ENCODE peak calls at places on chromosomes 5 and 9, in four cellular contexts. E, T, H and J are unnamed samples. For H3K79me2, the result is how much of the 10 kb centered on the place peaks cover.

GRCh38 chr5:146027746-146028145 is 77.6 kb downstream of the PLAC8L1 start:
- DNase-seq in E (peak), T (no peak), H (no peak), J (no peak)

GRCh38 chr9:122912964-122913673 is at the start of gene ZBTB6:
- DNase-seq in E (peak), T (peak), H (peak), J (peak)

GRCh38 chr5:134127376-134127861 is 12.9 kb downstream of the TCF7 start:
- DNase-seq in E (no peak), T (no peak), H (no peak), J (no peak)

GRCh38 chr5:157216395-157217142 is 35.9 kb downstream of the ITK start:
- DNase-seq in E (no peak), T (no peak), H (no peak), J (no peak)

GRCh38 chr9:121756477-121757285 is 105.2 kb downstream of the DAB2IP start:
- DNase-seq in E (no peak), T (no peak), H (no peak), J (no peak)

GRCh38 chr9:38172601-38173000 is 103.6 kb upstream of the SHB start:
- DNase-seq in E (no peak), T (no peak), H (no peak), J (peak)

GRCh38 chr5:132386644-132387286 is 17.3 kb downstream of the SLC22A5 start:
- DNase-seq in E (peak), T (peak), H (peak), J (peak)

GRCh38 chr9:80028501-80028900 is 456.7 kb downstream of the TLE4 start:
- DNase-seq in E (no peak), T (no peak), H (no peak), J (peak)

GRCh38 chr9:19208653-19209052 is 21.8 kb upstream of the DENND4C start:
- DNase-seq in E (no peak), T (no peak), H (no peak), J (no peak)

GRCh38 chr9:470795-471194 is 256.1 kb downstream of the DOCK8 start:
- DNase-seq in E (no peak), T (no peak), H (no peak), J (no peak)

GRCh38 chr5:60228676-60229075 is 335.1 kb upstream of the PDE4D start:
- DNase-seq in E (no peak), T (no peak), H (no peak), J (no peak)

GRCh38 chr5:42951847-42952411 is 88.2 kb downstream of the ANXA2R start:
- DNase-seq in E (no peak), T (no peak), H (no peak), J (peak)

GRCh38 chr9:131545003-131545785 is at the start of gene PRRT1B:
- DNase-seq in E (no peak), T (peak), H (no peak), J (peak)

GRCh38 chr5:52922384-52922783 is 66.8 kb upstream of the ITGA2 start:
- DNase-seq in E (peak), T (peak), H (no peak), J (no peak)

GRCh38 chr9:93893899-93894690 is 61.1 kb downstream of the BARX1 start:
- DNase-seq in E (no peak), T (peak), H (no peak), J (peak)
- TF ChIP-seq ELF1 in E (no peak), T (no peak), H (no peak), J (no peak)

GRCh38 chr5:174734571-174735497 is 10.5 kb downstream of the MSX2 start:
- DNase-seq in E (no peak), T (no peak), H (no peak), J (peak)
- H3K9ac ChIP-seq in E (no peak), T (no peak), H (no peak), J (no peak)

GRCh38 chr9:133517711-133518110 is 7.0 kb downstream of the MYMK start:
- DNase-seq in E (no peak), T (no peak), H (no peak), J (no peak)
- H3K79me2 ChIP-seq in E (under half), T (under half), H (under half), J (under half)

GRCh38 chr5:63822633-63823032 is 139.6 kb downstream of the HTR1A start:
- DNase-seq in E (no peak), T (no peak), H (no peak), J (no peak)
- TF ChIP-seq ELF1 in E (no peak), T (no peak), H (no peak), J (no peak)

DNA sequence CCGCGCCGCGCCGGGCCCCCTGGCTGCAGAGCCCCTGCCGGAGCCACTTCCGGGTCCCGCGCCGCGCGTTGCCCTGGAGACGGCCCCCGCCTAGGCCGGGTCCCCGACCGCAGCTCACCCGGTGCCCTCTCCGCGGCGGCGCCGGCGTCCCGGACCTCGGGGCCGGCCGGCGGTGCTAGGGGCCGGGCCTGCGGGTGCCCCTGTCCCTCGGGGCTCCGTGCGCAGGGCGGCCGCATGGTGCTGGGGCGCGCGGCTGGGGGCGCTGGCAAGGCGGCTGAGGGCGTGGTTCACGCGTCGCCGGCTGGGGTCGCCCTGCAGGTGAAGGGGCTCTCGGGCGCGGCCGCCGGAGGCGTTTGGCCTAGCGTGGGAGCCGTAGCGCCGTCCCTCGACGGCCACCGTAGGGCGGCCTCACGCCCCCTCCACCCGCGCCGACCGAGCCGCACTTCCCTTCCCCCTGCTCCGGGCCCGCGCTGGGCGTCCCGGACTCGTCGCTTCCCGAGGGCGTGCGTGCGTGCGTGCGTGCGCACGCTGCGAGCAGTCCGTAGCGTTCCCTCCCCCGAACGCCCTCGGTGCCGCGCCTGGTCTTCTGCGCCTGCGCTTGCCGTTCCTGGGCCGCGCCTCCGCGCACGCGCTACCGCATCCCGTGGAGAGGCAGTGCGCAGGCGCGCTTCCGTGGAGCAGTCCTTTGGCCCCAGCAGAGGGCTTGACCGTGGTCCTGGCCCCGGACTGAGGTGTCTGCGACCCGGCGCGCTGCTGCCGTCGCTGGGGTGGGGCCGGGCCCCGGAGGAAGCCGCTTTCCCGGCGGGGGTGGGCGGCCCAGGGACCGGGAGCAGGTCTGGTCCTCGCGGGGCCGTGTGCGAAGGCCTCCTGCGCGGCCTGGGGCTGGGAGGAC is at the start of gene TMEM250:
- DNase-seq in E (peak), T (peak), H (peak), J (peak)
- H3K9ac ChIP-seq in E (peak), T (peak), H (peak), J (peak)

GRCh38 chr9:70760228-70760627 is 345.8 kb upstream of the KLF9 start:
- DNase-seq in E (no peak), T (no peak), H (no peak), J (no peak)
- H3K79me2 ChIP-seq in E (under half), T (under half), H (under half), J (under half)